ENCODE peak calls at places on chromosomes 7 and 10, in seven cellular contexts. E is GM23338, B is mesendoderm, F is H9, R is MM.1S, Y is OCI-LY7, G is mammary epithelial cell. S is an unnamed sample. For H3K79me2 and H3K4me1, the result is how much of the 10 kb centered on the place peaks cover.

GRCh38 chr10:5888843-5889623 is 660 bp downstream of the ANKRD16 start:
- DNase-seq in E (peak), B (peak), F (peak), R (peak), Y (peak), G (peak), S (no peak)

GRCh38 chr7:127532151-127532550 is 53.2 kb downstream of the GCC1 start:
- DNase-seq in E (no peak), B (no peak), F (no peak), R (no peak), Y (no peak), G (no peak), S (no peak)

GRCh38 chr10:132978542-132978941 is 36.2 kb upstream of the CFAP46 start:
- DNase-seq in E (no peak), B (no peak), F (no peak), R (no peak), Y (no peak), G (no peak), S (no peak)

GRCh38 chr10:130499541-130499940 is 363.4 kb downstream of the GLRX3 start:
- DNase-seq in E (no peak), B (no peak), F (peak), R (no peak), Y (no peak), G (no peak), S (no peak)

GRCh38 chr7:9029671-9030070 is 596.3 kb downstream of the NXPH1 start:
- DNase-seq in E (no peak), B (no peak), F (no peak), R (no peak), Y (no peak), G (peak), S (no peak)

GRCh38 chr10:69863580-69863979 is 61.9 kb downstream of the COL13A1 start:
- DNase-seq in E (no peak), B (no peak), F (no peak), R (no peak), Y (no peak), G (peak), S (no peak)

GRCh38 chr10:34557173-34557572 is 257.9 kb downstream of the PARD3 start:
- DNase-seq in E (no peak), B (no peak), F (no peak), R (no peak), Y (no peak), G (no peak), S (no peak)

GRCh38 chr10:1278304-1278703 is 222.1 kb downstream of the WDR37 start:
- DNase-seq in E (no peak), B (no peak), F (no peak), R (no peak), Y (no peak), G (no peak), S (no peak)

GRCh38 chr7:19538036-19538435 is 170.8 kb downstream of the POLR1F start:
- DNase-seq in E (peak), B (no peak), F (no peak), R (no peak), Y (no peak), G (peak), S (no peak)

GRCh38 chr7:156841497-156841896 is 51.5 kb downstream of the LMBR1 start:
- DNase-seq in E (no peak), B (no peak), F (no peak), R (no peak), Y (no peak), G (no peak), S (no peak)
- H3K79me2 ChIP-seq in E (half or more), B (under half), F (under half), R (half or more), Y (under half), G (half or more), S (under half)

GRCh38 chr10:48468866-48469511 is 135.9 kb downstream of the ARHGAP22 start:
- DNase-seq in E (no peak), B (no peak), F (peak), R (no peak), Y (no peak), G (no peak), S (no peak)

GRCh38 chr10:48472670-48473069 is 132.2 kb downstream of the ARHGAP22 start:
- DNase-seq in E (no peak), B (no peak), F (no peak), R (no peak), Y (no peak), G (no peak), S (no peak)

GRCh38 chr10:48470115-48470892 is 134.6 kb downstream of the ARHGAP22 start:
- DNase-seq in E (peak), B (peak), F (peak), R (no peak), Y (no peak), G (no peak), S (no peak)

GRCh38 chr10:48469516-48470020 is 135.3 kb downstream of the ARHGAP22 start:
- DNase-seq in E (no peak), B (no peak), F (peak), R (no peak), Y (no peak), G (no peak), S (no peak)

GRCh38 chr10:48470893-48471805 is 133.7 kb downstream of the ARHGAP22 start:
- DNase-seq in E (no peak), B (no peak), F (peak), R (no peak), Y (no peak), G (peak), S (no peak)
- H3K4me1 ChIP-seq in E (under half), B (under half), F (under half), R (under half), Y (under half), G (under half), S (under half)

GRCh38 chr10:91798736-91799579 is 732 bp downstream of the TNKS2 start:
- DNase-seq in E (peak), B (peak), F (peak), R (peak), Y (peak), G (peak), S (no peak)

GRCh38 chr10:91800756-91801155 is 2.5 kb downstream of the TNKS2 start:
- DNase-seq in E (no peak), B (no peak), F (no peak), R (no peak), Y (peak), G (no peak), S (no peak)

GRCh38 chr10:91799580-91799975 is 1.4 kb downstream of the TNKS2 start:
- DNase-seq in E (no peak), B (no peak), F (no peak), R (no peak), Y (no peak), G (peak), S (no peak)

GRCh38 chr10:91797874-91798735 is at the start of gene TNKS2:
- DNase-seq in E (peak), B (peak), F (peak), R (peak), Y (peak), G (peak), S (peak)

GRCh38 chr10:91800192-91800591 is 2.0 kb downstream of the TNKS2 start:
- DNase-seq in E (no peak), B (no peak), F (no peak), R (no peak), Y (no peak), G (no peak), S (no peak)
- H3K79me2 ChIP-seq in E (half or more), B (half or more), F (under half), R (half or more), Y (half or more), G (half or more), S (under half)

DNA sequence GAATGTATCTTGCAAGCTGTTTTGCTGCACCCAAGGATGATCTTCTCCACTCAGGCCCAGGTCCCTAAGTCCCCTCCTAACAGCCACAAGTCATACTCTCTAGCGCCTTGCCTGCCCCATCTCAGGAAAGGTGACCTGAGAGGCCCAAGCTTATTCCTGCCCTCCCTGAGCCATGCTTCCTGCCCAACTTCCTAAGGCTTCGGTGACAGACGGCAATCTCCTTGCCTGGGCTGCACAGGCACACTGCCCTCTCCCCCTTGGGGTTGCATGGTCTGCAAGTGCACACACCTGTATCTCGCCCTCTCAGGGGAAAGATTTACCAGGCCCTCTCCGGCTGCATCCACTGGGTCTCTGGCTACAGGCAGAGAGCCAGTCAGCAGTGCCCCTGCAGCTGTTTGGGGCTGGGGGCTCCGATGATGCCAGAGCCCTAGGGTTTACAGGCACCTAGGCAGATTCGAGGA is 771 bp upstream of the ADIRF start:
- DNase-seq in E (no peak), B (no peak), F (no peak), R (no peak), Y (no peak), G (no peak), S (no peak)
- H3K4me1 ChIP-seq in E (under half), B (under half), F (under half), R (under half), Y (under half), G (half or more), S (half or more)

DNA sequence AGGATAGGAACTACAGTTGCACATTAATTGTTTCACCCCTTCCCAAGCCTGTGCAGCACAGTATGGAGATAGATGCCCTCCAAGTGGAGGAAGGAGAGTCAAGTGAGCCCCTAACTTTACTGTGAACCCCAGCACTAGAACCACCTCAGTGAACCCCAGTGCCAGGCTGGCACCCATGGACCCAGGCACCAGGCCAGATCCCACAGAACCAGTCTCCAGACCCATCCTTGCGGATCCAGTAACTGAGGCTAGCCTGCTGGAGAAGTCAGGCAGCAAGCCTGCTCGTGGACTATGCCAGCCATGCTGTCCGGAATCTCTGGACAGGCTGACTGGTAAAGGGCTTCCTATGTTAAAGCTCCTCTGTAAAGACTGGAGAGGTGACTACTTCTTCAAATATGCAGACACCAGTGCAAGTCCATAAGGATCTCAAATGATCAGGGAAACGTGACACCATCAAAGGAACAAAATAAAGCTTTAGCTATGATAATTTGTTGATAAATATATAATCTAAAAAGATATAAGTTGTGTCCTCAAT is 27.7 kb downstream of the SHOC2 start:
- DNase-seq in E (no peak), B (peak), F (no peak), R (no peak), Y (no peak), G (peak), S (no peak)
- H3K79me2 ChIP-seq in E (half or more), B (under half), F (under half), R (half or more), Y (half or more), G (half or more), S (half or more)

GRCh38 chr7:131602304-131602993 is 46.0 kb upstream of the PODXL start:
- DNase-seq in E (no peak), B (no peak), F (no peak), R (no peak), Y (no peak), G (peak), S (no peak)
- H3K4me1 ChIP-seq in E (under half), B (under half), F (under half), R (under half), Y (under half), G (under half), S (under half)

GRCh38 chr10:119273413-119273812 is 66.0 kb downstream of the GRK5 start:
- DNase-seq in E (no peak), B (no peak), F (no peak), R (no peak), Y (no peak), G (no peak), S (no peak)
- H3K79me2 ChIP-seq in E (under half), B (under half), F (under half), R (under half), Y (under half), G (under half), S (under half)

DNA sequence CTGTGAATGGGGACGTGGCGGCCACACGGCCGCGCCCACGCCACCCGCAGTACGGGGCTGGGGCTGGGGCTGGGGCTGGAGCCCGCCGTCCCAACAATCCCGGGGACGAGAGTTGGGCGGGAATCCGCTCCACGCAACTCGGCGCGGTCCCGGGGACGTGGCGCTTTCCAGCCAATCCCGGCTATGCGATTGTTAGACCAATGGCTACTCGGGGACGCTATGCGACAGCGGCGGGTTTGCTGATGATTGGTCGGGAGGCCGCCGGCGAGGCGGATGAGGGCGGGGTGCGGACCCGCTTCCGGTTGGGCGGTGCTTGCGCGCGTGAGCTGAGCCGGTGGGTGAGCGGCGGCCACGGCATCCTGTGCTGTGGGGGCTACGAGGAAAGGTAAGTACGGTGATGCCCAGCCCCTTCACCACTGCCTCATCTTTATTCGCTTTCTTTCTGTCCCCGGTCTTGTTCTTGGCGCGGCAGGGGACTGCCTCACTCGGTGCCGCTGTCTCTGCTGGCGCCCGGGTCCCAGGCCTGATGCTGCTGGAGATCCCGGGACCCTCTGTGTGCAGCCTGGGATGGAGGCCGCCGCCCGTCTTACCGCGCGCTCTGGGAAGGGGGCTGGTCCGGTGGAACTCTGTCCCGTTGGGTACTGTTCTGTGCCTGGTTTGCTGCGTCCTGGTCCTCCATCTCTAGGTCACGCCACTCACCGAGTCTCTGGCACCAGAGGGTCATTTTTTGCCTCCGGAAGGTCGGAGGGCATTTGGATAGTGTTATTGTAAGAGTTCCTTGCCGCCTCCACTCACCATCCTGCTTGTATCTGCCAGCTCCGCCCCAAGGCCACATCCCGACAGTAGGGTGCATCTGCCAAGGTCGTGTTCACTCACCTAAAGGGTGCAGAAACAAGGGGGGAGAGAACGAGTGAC is at the start of gene CALU:
- DNase-seq in E (peak), B (peak), F (peak), R (peak), Y (peak), G (peak), S (peak)
- H3K4me1 ChIP-seq in E (under half), B (under half), F (under half), R (under half), Y (under half), G (under half), S (under half)

GRCh38 chr10:60281331-60281730 is 108.3 kb downstream of the ANK3 start:
- DNase-seq in E (no peak), B (no peak), F (no peak), R (no peak), Y (no peak), G (peak), S (no peak)

GRCh38 chr10:60280475-60280874 is 109.2 kb downstream of the ANK3 start:
- DNase-seq in E (no peak), B (no peak), F (no peak), R (no peak), Y (no peak), G (no peak), S (no peak)

GRCh38 chr10:60281792-60282353 is 107.8 kb downstream of the ANK3 start:
- DNase-seq in E (no peak), B (peak), F (no peak), R (no peak), Y (no peak), G (no peak), S (no peak)

GRCh38 chr10:60282771-60283353 is 106.8 kb downstream of the ANK3 start:
- DNase-seq in E (no peak), B (no peak), F (no peak), R (no peak), Y (peak), G (peak), S (no peak)

GRCh38 chr10:60283397-60283796 is 106.3 kb downstream of the ANK3 start:
- DNase-seq in E (no peak), B (no peak), F (no peak), R (no peak), Y (no peak), G (no peak), S (no peak)
- H3K79me2 ChIP-seq in E (under half), B (under half), F (under half), R (under half), Y (under half), G (under half), S (under half)

S was measured in GM12878.